ENCODE peak calls at places on chromosome 7, in nine cellular contexts. F is Panc1, P is heart right ventricle, Z is colonic mucosa, D is endothelial cell of umbilical vein, U is neuronal stem cell, K is right lobe of liver, W is lower lobe of right lung, A is psoas muscle. M is an unnamed sample.
A peak's percentile ranks its signal among the peaks of the same experiment; 100 is the strongest.

GRCh38 chr7:36265720-36266119 is 112.7 kb downstream of the EEPD1 start:
- DNase-seq in F (no peak), P (no peak), Z (no peak), D (no peak), U (no peak), K (no peak), W (no peak), A (no peak), M (no peak)

GRCh38 chr7:143245123-143245522 is 18.1 kb upstream of the GSTK1 start:
- DNase-seq in F (no peak), P (no peak), Z (no peak), D (peak; percentile 58), U (no peak), K (no peak), W (no peak), A (no peak), M (peak; percentile 20)

GRCh38 chr7:158821173-158822021 is 7.9 kb downstream of the ESYT2 start:
- DNase-seq in F (peak; percentile 77), P (no peak), Z (no peak), D (peak; percentile 84), U (no peak), K (no peak), W (no peak), A (no peak), M (peak; percentile 42)

GRCh38 chr7:150631866-150632864 is at the start of gene GIMAP6:
- DNase-seq in F (no peak), P (peak; percentile 18), Z (no peak), D (peak; percentile 74), U (no peak), K (no peak), W (no peak), A (no peak), M (no peak)

GRCh38 chr7:121083138-121083789 is 94.8 kb downstream of the CPED1 start:
- DNase-seq in F (no peak), P (no peak), Z (no peak), D (peak; percentile 37), U (no peak), K (no peak), W (no peak), A (no peak), M (no peak)

GRCh38 chr7:39622609-39623311 is 612 bp upstream of the RALA start:
- DNase-seq in F (no peak), P (no peak), Z (no peak), D (peak; percentile 36), U (no peak), K (no peak), W (no peak), A (no peak), M (no peak)

GRCh38 chr7:27150568-27151340 is 1.6 kb downstream of the HOXA3 start:
- DNase-seq in F (peak; percentile 50), P (peak; percentile 66), Z (peak; percentile 81), D (peak; percentile 91), U (no peak), K (no peak), W (peak; percentile 82), A (peak; percentile 93), M (peak; percentile 81)

GRCh38 chr7:34596887-34597286 is 61.1 kb upstream of the NPSR1 start:
- DNase-seq in F (no peak), P (no peak), Z (no peak), D (peak; percentile 50), U (no peak), K (no peak), W (no peak), A (no peak), M (peak; percentile 23)

GRCh38 chr7:99767662-99768061 is 16.3 kb downstream of the CYP3A4 start:
- DNase-seq in F (no peak), P (no peak), Z (no peak), D (no peak), U (no peak), K (no peak), W (no peak), A (no peak), M (no peak)

GRCh38 chr7:99764478-99764877 is 19.5 kb downstream of the CYP3A4 start:
- DNase-seq in F (no peak), P (no peak), Z (no peak), D (no peak), U (no peak), K (no peak), W (no peak), A (no peak), M (no peak)

GRCh38 chr7:99766484-99767099 is 17.4 kb downstream of the CYP3A4 start:
- DNase-seq in F (no peak), P (no peak), Z (no peak), D (no peak), U (no peak), K (no peak), W (no peak), A (no peak), M (no peak)

GRCh38 chr7:99772565-99772964 is 11.4 kb downstream of the CYP3A4 start:
- DNase-seq in F (no peak), P (no peak), Z (peak; percentile 57), D (no peak), U (no peak), K (no peak), W (no peak), A (no peak), M (no peak)

DNA sequence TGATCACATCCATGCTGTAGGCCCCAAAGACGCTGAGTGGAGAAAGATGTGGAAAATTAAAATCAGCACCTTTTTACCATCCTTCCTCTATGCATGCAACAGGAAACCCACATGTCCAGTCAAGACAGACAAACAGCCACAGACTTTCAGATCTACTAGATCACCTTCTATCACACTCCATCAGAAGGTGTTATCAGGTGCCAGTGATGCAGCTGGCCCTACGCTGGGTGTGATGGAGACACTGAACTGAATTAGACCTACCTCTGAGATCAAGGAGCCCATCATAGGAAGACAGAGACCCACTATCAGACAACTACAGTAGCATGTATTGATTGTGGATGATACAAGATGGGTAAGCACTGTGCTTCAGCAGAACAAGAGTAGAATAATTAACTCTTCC is 15.5 kb downstream of the CYP3A4 start:
- DNase-seq in F (no peak), P (no peak), Z (no peak), D (no peak), U (no peak), K (no peak), W (no peak), A (no peak), M (no peak)
- H3K27me3 ChIP-seq in F (peaks cover 48% of the 10 kb centered on the region), P (no peaks in the 10 kb centered on the region), Z (no peaks in the 10 kb centered on the region), D (peaks cover 8% of the 10 kb centered on the region), U (no peaks in the 10 kb centered on the region), K (no peaks in the 10 kb centered on the region), W (no peaks in the 10 kb centered on the region), A (no peaks in the 10 kb centered on the region), M (peaks cover 31% of the 10 kb centered on the region)

DNA sequence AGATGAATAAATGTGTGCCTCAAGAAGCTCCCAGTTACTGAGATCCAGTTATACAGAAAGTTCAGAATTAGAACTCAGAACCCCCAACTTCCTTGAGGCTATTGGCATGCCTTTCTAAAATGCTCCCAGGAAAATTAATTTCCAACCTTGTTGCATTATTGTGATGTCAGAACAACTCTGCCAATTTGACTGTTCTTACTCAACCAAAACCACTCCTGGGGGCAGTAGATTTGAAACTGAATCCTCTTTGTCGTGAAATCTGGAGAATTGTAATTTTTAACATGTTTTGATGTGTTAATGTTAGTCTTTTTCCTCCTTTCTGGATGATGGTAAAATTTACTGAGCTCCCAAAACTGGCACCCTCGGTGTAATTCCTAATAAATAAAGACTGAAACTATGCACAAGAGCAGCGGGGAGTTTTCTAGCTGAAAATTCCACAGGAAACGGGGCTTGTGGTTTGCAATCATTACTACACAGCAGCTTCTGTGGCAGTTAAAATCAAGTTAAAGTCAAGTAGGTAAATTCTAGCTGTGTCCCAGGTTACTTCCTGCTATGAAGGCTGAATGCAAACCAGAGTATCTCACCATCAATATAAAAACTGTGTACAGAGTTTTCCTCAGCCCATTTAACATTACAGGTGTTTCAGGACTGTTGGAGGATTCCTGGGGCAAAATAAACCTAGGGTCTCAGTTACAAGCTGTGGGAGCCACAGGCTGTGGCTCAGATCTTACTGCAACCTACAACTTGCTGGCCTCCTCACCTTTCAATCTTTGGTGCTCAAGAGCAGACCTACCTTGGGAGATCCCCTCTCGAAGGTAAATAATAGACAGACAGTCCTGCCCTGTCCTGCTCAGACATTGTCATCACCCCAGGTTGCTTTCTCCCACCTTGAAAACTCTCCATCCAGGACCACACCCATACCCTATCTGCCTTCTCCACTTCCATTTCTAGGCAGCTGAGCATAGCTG is 156.3 kb upstream of the KMT2E start:
- DNase-seq in F (no peak), P (no peak), Z (no peak), D (no peak), U (no peak), K (no peak), W (no peak), A (no peak), M (peak; percentile 37)
- H3K4me3 ChIP-seq in F (no peak overlapping the region), P (no peak overlapping the region), Z (no peak overlapping the region), D (no peak overlapping the region), U (no peak overlapping the region), K (no peak overlapping the region), W (no peak overlapping the region), A (no peak overlapping the region), M (no peak overlapping the region)

GRCh38 chr7:7324698-7325097 is 142.4 kb downstream of the C1GALT1 start:
- DNase-seq in F (no peak), P (no peak), Z (no peak), D (no peak), U (no peak), K (no peak), W (no peak), A (no peak), M (no peak)

GRCh38 chr7:7323921-7324320 is 141.6 kb downstream of the C1GALT1 start:
- DNase-seq in F (no peak), P (no peak), Z (no peak), D (no peak), U (no peak), K (no peak), W (no peak), A (no peak), M (no peak)

GRCh38 chr7:7327423-7327822 is 145.1 kb downstream of the C1GALT1 start:
- DNase-seq in F (no peak), P (no peak), Z (no peak), D (no peak), U (no peak), K (no peak), W (no peak), A (no peak), M (no peak)

GRCh38 chr7:7321681-7322080 is 139.3 kb downstream of the C1GALT1 start:
- DNase-seq in F (no peak), P (no peak), Z (peak; percentile 38), D (no peak), U (no peak), K (peak; percentile 52), W (no peak), A (no peak), M (no peak)

GRCh38 chr7:7323352-7323751 is 141.0 kb downstream of the C1GALT1 start:
- DNase-seq in F (no peak), P (no peak), Z (no peak), D (no peak), U (no peak), K (no peak), W (no peak), A (no peak), M (no peak)
- H3K27me3 ChIP-seq in F (peaks cover 12% of the 10 kb centered on the region), P (no peaks in the 10 kb centered on the region), Z (no peaks in the 10 kb centered on the region), D (no peaks in the 10 kb centered on the region), U (no peaks in the 10 kb centered on the region), K (no peaks in the 10 kb centered on the region), W (no peaks in the 10 kb centered on the region), A (no peaks in the 10 kb centered on the region), M (peaks cover 24% of the 10 kb centered on the region)

GRCh38 chr7:155649588-155649987 is 5.1 kb downstream of the RBM33 start:
- DNase-seq in F (no peak), P (no peak), Z (no peak), D (no peak), U (no peak), K (no peak), W (no peak), A (no peak), M (no peak)

GRCh38 chr7:155648752-155649339 is 4.4 kb downstream of the RBM33 start:
- DNase-seq in F (no peak), P (no peak), Z (no peak), D (no peak), U (no peak), K (no peak), W (no peak), A (no peak), M (no peak)

GRCh38 chr7:155653773-155654172 is 9.3 kb downstream of the RBM33 start:
- DNase-seq in F (no peak), P (no peak), Z (no peak), D (no peak), U (no peak), K (peak; percentile 82), W (peak; percentile 71), A (no peak), M (no peak)

GRCh38 chr7:155656891-155657290 is 12.4 kb downstream of the RBM33 start:
- DNase-seq in F (no peak), P (no peak), Z (no peak), D (no peak), U (no peak), K (no peak), W (no peak), A (no peak), M (no peak)

GRCh38 chr7:155652156-155653124 is 8.0 kb downstream of the RBM33 start:
- DNase-seq in F (no peak), P (no peak), Z (no peak), D (peak; percentile 61), U (no peak), K (no peak), W (no peak), A (no peak), M (no peak)
- H3K4me3 ChIP-seq in F (no peak overlapping the region), P (no peak overlapping the region), Z (no peak overlapping the region), D (no peak overlapping the region), U (no peak overlapping the region), K (no peak overlapping the region), W (no peak overlapping the region), A (no peak overlapping the region), M (no peak overlapping the region)

M was measured in A673.